ENCODE peak calls at places on chromosome 4, in nine cellular contexts. One of them, this sample, is unnamed.

GRCh38 chr4:185504098-185505047 is 30.9 kb downstream of the PDLIM3 start:
- DNase-seq in H1: no peak
- DNase-seq in NB4: peak
- DNase-seq in mucosa of descending colon: peak
- DNase-seq in IMR-90: peak
- DNase-seq in H9: no peak
- DNase-seq in pancreas: no peak
- DNase-seq in CD4-positive, alpha-beta T cell: no peak
- DNase-seq in fibroblast of mammary gland: no peak
- DNase-seq in this sample: peak

GRCh38 chr4:15779336-15779735 is 1.2 kb downstream of the CD38 start:
- DNase-seq in NB4: peak
- DNase-seq in H1: peak
- DNase-seq in CD4-positive, alpha-beta T cell: no peak
- DNase-seq in fibroblast of mammary gland: peak
- DNase-seq in mucosa of descending colon: no peak
- DNase-seq in pancreas: no peak
- DNase-seq in IMR-90: peak
- DNase-seq in H9: peak
- DNase-seq in this sample: peak

GRCh38 chr4:41013746-41014145 is 200.6 kb downstream of the APBB2 start:
- DNase-seq in IMR-90: no peak
- DNase-seq in mucosa of descending colon: no peak
- DNase-seq in NB4: no peak
- DNase-seq in H9: no peak
- DNase-seq in H1: no peak
- DNase-seq in fibroblast of mammary gland: no peak
- DNase-seq in pancreas: no peak
- DNase-seq in CD4-positive, alpha-beta T cell: no peak
- DNase-seq in this sample: no peak

GRCh38 chr4:150464523-150464922 is 117.4 kb upstream of the MAB21L2 start:
- DNase-seq in H9: no peak
- DNase-seq in fibroblast of mammary gland: no peak
- DNase-seq in CD4-positive, alpha-beta T cell: no peak
- DNase-seq in pancreas: no peak
- DNase-seq in NB4: no peak
- DNase-seq in mucosa of descending colon: no peak
- DNase-seq in H1: no peak
- DNase-seq in IMR-90: no peak
- DNase-seq in this sample: no peak

GRCh38 chr4:2172161-2172560 is 69.8 kb downstream of the HAUS3 start:
- DNase-seq in IMR-90: no peak
- DNase-seq in H1: no peak
- DNase-seq in NB4: peak
- DNase-seq in fibroblast of mammary gland: no peak
- DNase-seq in pancreas: no peak
- DNase-seq in H9: no peak
- DNase-seq in mucosa of descending colon: no peak
- DNase-seq in CD4-positive, alpha-beta T cell: no peak
- DNase-seq in this sample: no peak

GRCh38 chr4:111492501-111492900 is 652.8 kb upstream of the FAM241A start:
- DNase-seq in H9: no peak
- DNase-seq in pancreas: no peak
- DNase-seq in IMR-90: no peak
- DNase-seq in mucosa of descending colon: no peak
- DNase-seq in CD4-positive, alpha-beta T cell: no peak
- DNase-seq in H1: no peak
- DNase-seq in NB4: no peak
- DNase-seq in fibroblast of mammary gland: no peak
- DNase-seq in this sample: no peak

GRCh38 chr4:41538887-41539498 is 1.0 kb downstream of the LIMCH1 start:
- DNase-seq in fibroblast of mammary gland: no peak
- DNase-seq in NB4: no peak
- DNase-seq in H1: no peak
- DNase-seq in pancreas: no peak
- DNase-seq in H9: peak
- DNase-seq in CD4-positive, alpha-beta T cell: no peak
- DNase-seq in mucosa of descending colon: no peak
- DNase-seq in IMR-90: no peak
- DNase-seq in this sample: no peak

GRCh38 chr4:150583287-150584197 is 1.6 kb downstream of the MAB21L2 start:
- DNase-seq in pancreas: peak
- DNase-seq in CD4-positive, alpha-beta T cell: no peak
- DNase-seq in H1: peak
- DNase-seq in fibroblast of mammary gland: no peak
- DNase-seq in IMR-90: peak
- DNase-seq in NB4: no peak
- DNase-seq in mucosa of descending colon: peak
- DNase-seq in H9: peak
- DNase-seq in this sample: peak

GRCh38 chr4:4847011-4847410 is 12.5 kb upstream of the MSX1 start:
- DNase-seq in pancreas: no peak
- DNase-seq in CD4-positive, alpha-beta T cell: no peak
- DNase-seq in fibroblast of mammary gland: no peak
- DNase-seq in NB4: no peak
- DNase-seq in IMR-90: no peak
- DNase-seq in H1: no peak
- DNase-seq in mucosa of descending colon: no peak
- DNase-seq in H9: no peak
- DNase-seq in this sample: no peak

GRCh38 chr4:153233761-153234371 is 29.6 kb downstream of the TRIM2 start:
- DNase-seq in pancreas: no peak
- DNase-seq in IMR-90: peak
- DNase-seq in H1: no peak
- DNase-seq in NB4: no peak
- DNase-seq in mucosa of descending colon: no peak
- DNase-seq in fibroblast of mammary gland: peak
- DNase-seq in H9: no peak
- DNase-seq in CD4-positive, alpha-beta T cell: no peak
- DNase-seq in this sample: no peak

GRCh38 chr4:63708661-63709060 is 700.6 kb downstream of the TECRL start:
- DNase-seq in H1: no peak
- DNase-seq in fibroblast of mammary gland: no peak
- DNase-seq in mucosa of descending colon: no peak
- DNase-seq in pancreas: no peak
- DNase-seq in NB4: no peak
- DNase-seq in H9: no peak
- DNase-seq in CD4-positive, alpha-beta T cell: no peak
- DNase-seq in IMR-90: no peak
- DNase-seq in this sample: no peak

GRCh38 chr4:99403380-99404194 is 31.6 kb downstream of the ADH7 start:
- DNase-seq in IMR-90: peak
- DNase-seq in mucosa of descending colon: no peak
- DNase-seq in H1: no peak
- DNase-seq in H9: no peak
- DNase-seq in pancreas: no peak
- DNase-seq in fibroblast of mammary gland: peak
- DNase-seq in CD4-positive, alpha-beta T cell: no peak
- DNase-seq in NB4: no peak
- DNase-seq in this sample: no peak

GRCh38 chr4:66298596-66298995 is 628.3 kb upstream of the EPHA5 start:
- DNase-seq in IMR-90: no peak
- DNase-seq in fibroblast of mammary gland: no peak
- DNase-seq in CD4-positive, alpha-beta T cell: no peak
- DNase-seq in NB4: no peak
- DNase-seq in mucosa of descending colon: no peak
- DNase-seq in H1: no peak
- DNase-seq in pancreas: no peak
- DNase-seq in H9: no peak
- DNase-seq in this sample: no peak

GRCh38 chr4:107737470-107737869 is 17.4 kb upstream of the PAPSS1 start:
- DNase-seq in IMR-90: no peak
- DNase-seq in NB4: no peak
- DNase-seq in H9: no peak
- DNase-seq in mucosa of descending colon: no peak
- DNase-seq in fibroblast of mammary gland: no peak
- DNase-seq in pancreas: no peak
- DNase-seq in CD4-positive, alpha-beta T cell: no peak
- DNase-seq in H1: no peak
- DNase-seq in this sample: no peak

GRCh38 chr4:148442830-148443549 is 776 bp upstream of the NR3C2 start:
- DNase-seq in mucosa of descending colon: no peak
- DNase-seq in IMR-90: no peak
- DNase-seq in NB4: no peak
- DNase-seq in pancreas: peak
- DNase-seq in H9: no peak
- DNase-seq in H1: no peak
- DNase-seq in CD4-positive, alpha-beta T cell: no peak
- DNase-seq in fibroblast of mammary gland: no peak
- DNase-seq in this sample: no peak

GRCh38 chr4:151169223-151169622 is 69.8 kb downstream of the RPS3A start:
- DNase-seq in pancreas: no peak
- DNase-seq in mucosa of descending colon: no peak
- DNase-seq in IMR-90: peak
- DNase-seq in fibroblast of mammary gland: peak
- DNase-seq in H9: no peak
- DNase-seq in CD4-positive, alpha-beta T cell: no peak
- DNase-seq in NB4: no peak
- DNase-seq in H1: no peak
- DNase-seq in this sample: no peak

GRCh38 chr4:185924458-185924857 is 112.5 kb upstream of the SORBS2 start:
- DNase-seq in IMR-90: no peak
- DNase-seq in NB4: no peak
- DNase-seq in H9: no peak
- DNase-seq in fibroblast of mammary gland: no peak
- DNase-seq in mucosa of descending colon: no peak
- DNase-seq in CD4-positive, alpha-beta T cell: no peak
- DNase-seq in pancreas: no peak
- DNase-seq in H1: no peak
- DNase-seq in this sample: no peak

GRCh38 chr4:142347241-142347640 is 498.9 kb downstream of the INPP4B start:
- DNase-seq in fibroblast of mammary gland: peak
- DNase-seq in H9: no peak
- DNase-seq in H1: no peak
- DNase-seq in pancreas: no peak
- DNase-seq in IMR-90: peak
- DNase-seq in mucosa of descending colon: no peak
- DNase-seq in NB4: no peak
- DNase-seq in CD4-positive, alpha-beta T cell: no peak
- DNase-seq in this sample: no peak

GRCh38 chr4:157978680-157979361 is 194.0 kb downstream of the GASK1B start:
- DNase-seq in mucosa of descending colon: peak
- DNase-seq in fibroblast of mammary gland: peak
- DNase-seq in H9: peak
- DNase-seq in H1: peak
- DNase-seq in IMR-90: peak
- DNase-seq in CD4-positive, alpha-beta T cell: no peak
- DNase-seq in pancreas: no peak
- DNase-seq in NB4: peak
- DNase-seq in this sample: peak

GRCh38 chr4:48450740-48451139 is 32.4 kb upstream of the SLC10A4 start:
- DNase-seq in CD4-positive, alpha-beta T cell: no peak
- DNase-seq in H1: no peak
- DNase-seq in NB4: no peak
- DNase-seq in mucosa of descending colon: no peak
- DNase-seq in IMR-90: no peak
- DNase-seq in H9: no peak
- DNase-seq in fibroblast of mammary gland: no peak
- DNase-seq in pancreas: no peak
- DNase-seq in this sample: no peak

GRCh38 chr4:6470502-6471302 is 1.7 kb downstream of the PPP2R2C start:
- DNase-seq in H9: peak
- DNase-seq in H1: peak
- DNase-seq in pancreas: peak
- DNase-seq in IMR-90: peak
- DNase-seq in NB4: peak
- DNase-seq in CD4-positive, alpha-beta T cell: no peak
- DNase-seq in fibroblast of mammary gland: peak
- DNase-seq in mucosa of descending colon: no peak
- DNase-seq in this sample: no peak

GRCh38 chr4:142615324-142615665 is 230.8 kb downstream of the INPP4B start:
- DNase-seq in pancreas: no peak
- DNase-seq in mucosa of descending colon: no peak
- DNase-seq in IMR-90: peak
- DNase-seq in CD4-positive, alpha-beta T cell: no peak
- DNase-seq in fibroblast of mammary gland: peak
- DNase-seq in NB4: no peak
- DNase-seq in H9: no peak
- DNase-seq in H1: no peak
- DNase-seq in this sample: no peak

GRCh38 chr4:32560306-32560705 is 1840.1 kb downstream of the PCDH7 start:
- DNase-seq in IMR-90: no peak
- DNase-seq in mucosa of descending colon: no peak
- DNase-seq in pancreas: no peak
- DNase-seq in CD4-positive, alpha-beta T cell: no peak
- DNase-seq in H1: no peak
- DNase-seq in H9: no peak
- DNase-seq in fibroblast of mammary gland: peak
- DNase-seq in NB4: no peak
- DNase-seq in this sample: no peak
- TF ChIP-seq CTCF in IMR-90: no peak
- TF ChIP-seq CTCF in mucosa of descending colon: no peak
- TF ChIP-seq CTCF in pancreas: no peak
- TF ChIP-seq CTCF in CD4-positive, alpha-beta T cell: no peak
- TF ChIP-seq CTCF in H1: no peak
- TF ChIP-seq CTCF in H9: no peak
- TF ChIP-seq CTCF in fibroblast of mammary gland: no peak
- TF ChIP-seq CTCF in NB4: no peak
- TF ChIP-seq CTCF in this sample: no peak

DNA sequence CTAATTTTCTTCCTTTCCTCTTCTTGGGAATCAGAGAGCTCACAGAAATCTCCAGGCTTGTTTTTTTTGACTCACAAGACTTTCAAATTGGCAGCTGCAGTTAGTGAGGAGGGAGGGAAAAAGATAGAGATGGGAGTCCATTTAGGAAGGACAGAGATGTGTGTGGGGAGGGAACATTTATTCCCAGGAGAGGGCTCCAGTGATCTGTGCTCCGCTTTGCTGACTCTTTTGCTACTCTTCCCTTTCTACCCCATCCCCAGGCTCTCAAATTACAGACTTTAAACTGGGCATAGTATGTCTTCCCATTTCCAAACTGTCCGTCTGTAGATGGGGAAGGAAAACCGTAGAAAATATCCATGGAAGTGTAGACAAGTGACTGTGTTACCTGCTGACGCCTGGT is 39.1 kb upstream of the UCP1 start:
- DNase-seq in CD4-positive, alpha-beta T cell: no peak
- DNase-seq in pancreas: no peak
- DNase-seq in H9: no peak
- DNase-seq in fibroblast of mammary gland: no peak
- DNase-seq in H1: no peak
- DNase-seq in mucosa of descending colon: no peak
- DNase-seq in IMR-90: no peak
- DNase-seq in NB4: no peak
- DNase-seq in this sample: no peak
- TF ChIP-seq CTCF in CD4-positive, alpha-beta T cell: no peak
- TF ChIP-seq CTCF in pancreas: no peak
- TF ChIP-seq CTCF in H9: no peak
- TF ChIP-seq CTCF in fibroblast of mammary gland: no peak
- TF ChIP-seq CTCF in H1: peak
- TF ChIP-seq CTCF in mucosa of descending colon: no peak
- TF ChIP-seq CTCF in IMR-90: no peak
- TF ChIP-seq CTCF in NB4: no peak
- TF ChIP-seq CTCF in this sample: no peak

GRCh38 chr4:135371137-135371536 is 1169.5 kb upstream of the PABPC4L start:
- DNase-seq in mucosa of descending colon: no peak
- DNase-seq in CD4-positive, alpha-beta T cell: no peak
- DNase-seq in pancreas: peak
- DNase-seq in H9: peak
- DNase-seq in NB4: peak
- DNase-seq in H1: peak
- DNase-seq in fibroblast of mammary gland: no peak
- DNase-seq in IMR-90: no peak
- DNase-seq in this sample: peak
- TF ChIP-seq CTCF in mucosa of descending colon: no peak
- TF ChIP-seq CTCF in CD4-positive, alpha-beta T cell: no peak
- TF ChIP-seq CTCF in pancreas: no peak
- TF ChIP-seq CTCF in H9: peak
- TF ChIP-seq CTCF in NB4: peak
- TF ChIP-seq CTCF in H1: peak
- TF ChIP-seq CTCF in fibroblast of mammary gland: no peak
- TF ChIP-seq CTCF in IMR-90: no peak
- TF ChIP-seq CTCF in this sample: peak

GRCh38 chr4:102623622-102624021 is 122.5 kb downstream of the NFKB1 start:
- DNase-seq in H9: peak
- DNase-seq in CD4-positive, alpha-beta T cell: no peak
- DNase-seq in pancreas: no peak
- DNase-seq in fibroblast of mammary gland: peak
- DNase-seq in mucosa of descending colon: no peak
- DNase-seq in H1: peak
- DNase-seq in IMR-90: peak
- DNase-seq in NB4: peak
- DNase-seq in this sample: peak
- TF ChIP-seq CTCF in H9: peak
- TF ChIP-seq CTCF in CD4-positive, alpha-beta T cell: no peak
- TF ChIP-seq CTCF in pancreas: no peak
- TF ChIP-seq CTCF in fibroblast of mammary gland: peak
- TF ChIP-seq CTCF in mucosa of descending colon: no peak
- TF ChIP-seq CTCF in H1: peak
- TF ChIP-seq CTCF in IMR-90: peak
- TF ChIP-seq CTCF in NB4: no peak
- TF ChIP-seq CTCF in this sample: peak

This sample was measured in neural crest cell.